ENCODE peak calls at places on chromosomes 11 and 22, in eight cellular contexts. D, M, W, V, Y, P, K and S are unnamed samples.

GRCh38 chr11:34997872-34998548 is 81.6 kb downstream of the PDHX start:
- DNase-seq in D (peak), M (no peak), W (no peak), V (no peak), Y (no peak), P (no peak), K (peak), S (no peak)

GRCh38 chr11:109051200-109051599 is 370.8 kb upstream of the C11orf87 start:
- DNase-seq in D (no peak), M (no peak), W (no peak), V (no peak), Y (no peak), P (no peak), K (no peak), S (no peak)

GRCh38 chr11:67271212-67271547 is 4.9 kb downstream of the GRK2 start:
- DNase-seq in D (no peak), M (no peak), W (no peak), V (no peak), Y (no peak), P (no peak), K (no peak), S (no peak)

GRCh38 chr22:35076648-35077047 is 10.7 kb downstream of the ISX start:
- DNase-seq in D (no peak), M (no peak), W (no peak), V (no peak), Y (no peak), P (no peak), K (no peak), S (no peak)

GRCh38 chr11:108609681-108610080 is 16.1 kb upstream of the EXPH5 start:
- DNase-seq in D (no peak), M (no peak), W (no peak), V (no peak), Y (no peak), P (no peak), K (no peak), S (no peak)

GRCh38 chr11:844693-845644 is 2.3 kb downstream of the TSPAN4 start:
- DNase-seq in D (peak), M (peak), W (no peak), V (no peak), Y (peak), P (peak), K (peak), S (peak)

GRCh38 chr22:28015056-28015445 is 96.0 kb upstream of the PITPNB start:
- DNase-seq in D (no peak), M (peak), W (no peak), V (no peak), Y (no peak), P (no peak), K (no peak), S (no peak)

GRCh38 chr11:9787981-9788521 is 124.2 kb downstream of the SWAP70 start:
- DNase-seq in D (peak), M (no peak), W (no peak), V (no peak), Y (peak), P (no peak), K (peak), S (no peak)

GRCh38 chr11:60776167-60776566 is 9.0 kb upstream of the MS4A10 start:
- DNase-seq in D (no peak), M (no peak), W (no peak), V (no peak), Y (no peak), P (no peak), K (no peak), S (no peak)

GRCh38 chr11:84355911-84356310 is 1069.7 kb upstream of the CCDC90B start:
- DNase-seq in D (no peak), M (no peak), W (no peak), V (no peak), Y (no peak), P (no peak), K (no peak), S (no peak)

GRCh38 chr22:32097018-32097417 is 54.0 kb downstream of the SLC5A1 start:
- DNase-seq in D (no peak), M (no peak), W (no peak), V (no peak), Y (no peak), P (no peak), K (no peak), S (no peak)

GRCh38 chr11:33689089-33689488 is 11.5 kb downstream of the C11orf91 start:
- DNase-seq in D (no peak), M (no peak), W (no peak), V (no peak), Y (no peak), P (no peak), K (no peak), S (no peak)

GRCh38 chr22:26718905-26719304 is 61.5 kb downstream of the MIAT start:
- DNase-seq in D (peak), M (no peak), W (no peak), V (no peak), Y (no peak), P (no peak), K (no peak), S (no peak)

GRCh38 chr22:26837784-26838520 is 180.6 kb downstream of the MIAT start:
- DNase-seq in D (no peak), M (no peak), W (no peak), V (no peak), Y (no peak), P (no peak), K (no peak), S (no peak)

GRCh38 chr22:48099251-48099650 is 1336.8 kb downstream of the TBC1D22A start:
- DNase-seq in D (no peak), M (no peak), W (no peak), V (no peak), Y (no peak), P (no peak), K (no peak), S (no peak)

GRCh38 chr22:42693763-42694683 is 26.6 kb downstream of the A4GALT start:
- DNase-seq in D (no peak), M (peak), W (no peak), V (no peak), Y (peak), P (no peak), K (no peak), S (no peak)

GRCh38 chr11:118012083-118012669 is 26.0 kb downstream of the IL10RA start:
- DNase-seq in D (peak), M (no peak), W (no peak), V (no peak), Y (peak), P (no peak), K (no peak), S (no peak)

GRCh38 chr22:31488988-31489617 is 539 bp downstream of the EIF4ENIF1 start:
- DNase-seq in D (peak), M (peak), W (peak), V (no peak), Y (peak), P (peak), K (peak), S (peak)

GRCh38 chr22:22687638-22688500 is 43.5 kb downstream of the GGTLC2 start:
- DNase-seq in D (peak), M (peak), W (no peak), V (no peak), Y (no peak), P (peak), K (peak), S (peak)